ENCODE peak calls at places on chromosomes 5 and 9, in nine cellular contexts. One of them, this sample, is unnamed. For H3K27me3, the result is how much of the 10 kb centered on the place peaks cover.

GRCh38 chr5:152556779-152557178 is 151.7 kb upstream of the NMUR2 start:
- DNase-seq in stomach: no peak
- DNase-seq in fibroblast of lung: no peak
- DNase-seq in body of pancreas: peak
- DNase-seq in tibial artery: no peak
- DNase-seq in breast epithelium: no peak
- DNase-seq in CD4-positive, alpha-beta T cell: no peak
- DNase-seq in spleen: no peak
- DNase-seq in Caco-2: no peak
- DNase-seq in this sample: no peak

GRCh38 chr9:86298873-86299272 is 16.5 kb upstream of the ISCA1 start:
- DNase-seq in stomach: no peak
- DNase-seq in fibroblast of lung: no peak
- DNase-seq in body of pancreas: no peak
- DNase-seq in tibial artery: no peak
- DNase-seq in breast epithelium: no peak
- DNase-seq in CD4-positive, alpha-beta T cell: no peak
- DNase-seq in spleen: no peak
- DNase-seq in Caco-2: no peak
- DNase-seq in this sample: no peak

GRCh38 chr9:114811301-114811700 is 5.5 kb upstream of the TNFSF15 start:
- DNase-seq in stomach: peak
- DNase-seq in fibroblast of lung: peak
- DNase-seq in body of pancreas: peak
- DNase-seq in tibial artery: no peak
- DNase-seq in breast epithelium: no peak
- DNase-seq in CD4-positive, alpha-beta T cell: no peak
- DNase-seq in spleen: no peak
- DNase-seq in Caco-2: no peak
- DNase-seq in this sample: no peak

GRCh38 chr5:127373858-127374491 is 83.4 kb downstream of the MEGF10 start:
- DNase-seq in stomach: no peak
- DNase-seq in fibroblast of lung: no peak
- DNase-seq in body of pancreas: no peak
- DNase-seq in tibial artery: no peak
- DNase-seq in breast epithelium: no peak
- DNase-seq in CD4-positive, alpha-beta T cell: no peak
- DNase-seq in spleen: no peak
- DNase-seq in Caco-2: no peak
- DNase-seq in this sample: no peak

GRCh38 chr5:175542966-175543235 is 64.5 kb downstream of the SFXN1 start:
- DNase-seq in stomach: no peak
- DNase-seq in fibroblast of lung: no peak
- DNase-seq in body of pancreas: no peak
- DNase-seq in tibial artery: no peak
- DNase-seq in breast epithelium: no peak
- DNase-seq in CD4-positive, alpha-beta T cell: no peak
- DNase-seq in spleen: no peak
- DNase-seq in Caco-2: no peak
- DNase-seq in this sample: no peak

GRCh38 chr5:2029206-2029605 is 146.5 kb upstream of the IRX4 start:
- DNase-seq in stomach: no peak
- DNase-seq in fibroblast of lung: no peak
- DNase-seq in body of pancreas: peak
- DNase-seq in tibial artery: no peak
- DNase-seq in breast epithelium: no peak
- DNase-seq in CD4-positive, alpha-beta T cell: no peak
- DNase-seq in spleen: no peak
- DNase-seq in Caco-2: no peak
- DNase-seq in this sample: no peak

GRCh38 chr5:131394128-131394527 is 130.3 kb downstream of the CDC42SE2 start:
- DNase-seq in stomach: peak
- DNase-seq in fibroblast of lung: peak
- DNase-seq in body of pancreas: peak
- DNase-seq in tibial artery: no peak
- DNase-seq in breast epithelium: no peak
- DNase-seq in CD4-positive, alpha-beta T cell: peak
- DNase-seq in spleen: no peak
- DNase-seq in Caco-2: no peak
- DNase-seq in this sample: no peak

GRCh38 chr5:14364576-14365472 is 216.8 kb upstream of the OTULINL start:
- DNase-seq in stomach: peak
- DNase-seq in fibroblast of lung: no peak
- DNase-seq in body of pancreas: peak
- DNase-seq in tibial artery: no peak
- DNase-seq in breast epithelium: no peak
- DNase-seq in CD4-positive, alpha-beta T cell: no peak
- DNase-seq in spleen: no peak
- DNase-seq in Caco-2: peak
- DNase-seq in this sample: no peak

GRCh38 chr5:124512236-124512635 is 234.2 kb downstream of the ZNF608 start:
- DNase-seq in stomach: no peak
- DNase-seq in fibroblast of lung: peak
- DNase-seq in body of pancreas: no peak
- DNase-seq in tibial artery: no peak
- DNase-seq in breast epithelium: no peak
- DNase-seq in CD4-positive, alpha-beta T cell: no peak
- DNase-seq in spleen: no peak
- DNase-seq in Caco-2: no peak
- DNase-seq in this sample: no peak

GRCh38 chr5:1204693-1205242 is 3.4 kb downstream of the SLC6A19 start:
- DNase-seq in stomach: no peak
- DNase-seq in fibroblast of lung: peak
- DNase-seq in body of pancreas: peak
- DNase-seq in tibial artery: no peak
- DNase-seq in breast epithelium: no peak
- DNase-seq in CD4-positive, alpha-beta T cell: no peak
- DNase-seq in spleen: no peak
- DNase-seq in Caco-2: peak
- DNase-seq in this sample: no peak

GRCh38 chr5:173493040-173493439 is 123.4 kb downstream of the BOD1 start:
- DNase-seq in stomach: no peak
- DNase-seq in fibroblast of lung: no peak
- DNase-seq in body of pancreas: no peak
- DNase-seq in tibial artery: peak
- DNase-seq in breast epithelium: no peak
- DNase-seq in CD4-positive, alpha-beta T cell: no peak
- DNase-seq in spleen: no peak
- DNase-seq in Caco-2: no peak
- DNase-seq in this sample: no peak

GRCh38 chr5:142685418-142686209 is at the start of gene FGF1:
- DNase-seq in stomach: no peak
- DNase-seq in fibroblast of lung: peak
- DNase-seq in body of pancreas: no peak
- DNase-seq in tibial artery: peak
- DNase-seq in breast epithelium: peak
- DNase-seq in CD4-positive, alpha-beta T cell: no peak
- DNase-seq in spleen: no peak
- DNase-seq in Caco-2: no peak
- DNase-seq in this sample: no peak

GRCh38 chr9:136949817-136950655 is 2.0 kb upstream of the LCN12 start:
- DNase-seq in stomach: peak
- DNase-seq in fibroblast of lung: peak
- DNase-seq in body of pancreas: peak
- DNase-seq in tibial artery: peak
- DNase-seq in breast epithelium: peak
- DNase-seq in CD4-positive, alpha-beta T cell: peak
- DNase-seq in spleen: peak
- DNase-seq in Caco-2: peak
- DNase-seq in this sample: peak
- TF ChIP-seq CTCF in stomach: no peak
- TF ChIP-seq CTCF in fibroblast of lung: no peak
- TF ChIP-seq CTCF in body of pancreas: no peak
- TF ChIP-seq CTCF in tibial artery: peak
- TF ChIP-seq CTCF in breast epithelium: peak
- TF ChIP-seq CTCF in CD4-positive, alpha-beta T cell: peak
- TF ChIP-seq CTCF in spleen: peak
- TF ChIP-seq CTCF in Caco-2: peak
- TF ChIP-seq CTCF in this sample: peak

GRCh38 chr9:131804826-131805225 is 65.0 kb upstream of the RAPGEF1 start:
- DNase-seq in stomach: no peak
- DNase-seq in fibroblast of lung: no peak
- DNase-seq in body of pancreas: no peak
- DNase-seq in tibial artery: no peak
- DNase-seq in breast epithelium: no peak
- DNase-seq in CD4-positive, alpha-beta T cell: no peak
- DNase-seq in spleen: no peak
- DNase-seq in Caco-2: no peak
- DNase-seq in this sample: no peak
- H3K27me3 ChIP-seq in stomach: half or more
- H3K27me3 ChIP-seq in fibroblast of lung: under half
- H3K27me3 ChIP-seq in body of pancreas: under half
- H3K27me3 ChIP-seq in tibial artery: half or more
- H3K27me3 ChIP-seq in breast epithelium: under half
- H3K27me3 ChIP-seq in CD4-positive, alpha-beta T cell: under half
- H3K27me3 ChIP-seq in spleen: under half
- H3K27me3 ChIP-seq in Caco-2: under half
- H3K27me3 ChIP-seq in this sample: under half

GRCh38 chr9:98488578-98489312 is 220.0 kb downstream of the GABBR2 start:
- DNase-seq in stomach: no peak
- DNase-seq in fibroblast of lung: peak
- DNase-seq in body of pancreas: no peak
- DNase-seq in tibial artery: no peak
- DNase-seq in breast epithelium: no peak
- DNase-seq in CD4-positive, alpha-beta T cell: no peak
- DNase-seq in spleen: no peak
- DNase-seq in Caco-2: no peak
- DNase-seq in this sample: no peak
- TF ChIP-seq CTCF in stomach: no peak
- TF ChIP-seq CTCF in fibroblast of lung: peak
- TF ChIP-seq CTCF in body of pancreas: no peak
- TF ChIP-seq CTCF in tibial artery: no peak
- TF ChIP-seq CTCF in breast epithelium: no peak
- TF ChIP-seq CTCF in CD4-positive, alpha-beta T cell: no peak
- TF ChIP-seq CTCF in spleen: no peak
- TF ChIP-seq CTCF in Caco-2: no peak
- TF ChIP-seq CTCF in this sample: no peak

GRCh38 chr9:129485140-129485758 is 135.7 kb downstream of the C9orf50 start:
- DNase-seq in stomach: no peak
- DNase-seq in fibroblast of lung: no peak
- DNase-seq in body of pancreas: no peak
- DNase-seq in tibial artery: no peak
- DNase-seq in breast epithelium: no peak
- DNase-seq in CD4-positive, alpha-beta T cell: no peak
- DNase-seq in spleen: no peak
- DNase-seq in Caco-2: no peak
- DNase-seq in this sample: no peak
- H3K27me3 ChIP-seq in stomach: under half
- H3K27me3 ChIP-seq in fibroblast of lung: under half
- H3K27me3 ChIP-seq in body of pancreas: under half
- H3K27me3 ChIP-seq in tibial artery: under half
- H3K27me3 ChIP-seq in breast epithelium: under half
- H3K27me3 ChIP-seq in CD4-positive, alpha-beta T cell: under half
- H3K27me3 ChIP-seq in spleen: under half
- H3K27me3 ChIP-seq in Caco-2: under half
- H3K27me3 ChIP-seq in this sample: under half

GRCh38 chr5:181043285-181044092 is 3.4 kb downstream of the BTNL9 start:
- DNase-seq in stomach: no peak
- DNase-seq in fibroblast of lung: no peak
- DNase-seq in body of pancreas: no peak
- DNase-seq in tibial artery: no peak
- DNase-seq in breast epithelium: no peak
- DNase-seq in CD4-positive, alpha-beta T cell: no peak
- DNase-seq in spleen: peak
- DNase-seq in Caco-2: no peak
- DNase-seq in this sample: peak
- TF ChIP-seq CTCF in stomach: no peak
- TF ChIP-seq CTCF in fibroblast of lung: no peak
- TF ChIP-seq CTCF in body of pancreas: no peak
- TF ChIP-seq CTCF in tibial artery: no peak
- TF ChIP-seq CTCF in breast epithelium: no peak
- TF ChIP-seq CTCF in CD4-positive, alpha-beta T cell: no peak
- TF ChIP-seq CTCF in spleen: no peak
- TF ChIP-seq CTCF in Caco-2: peak
- TF ChIP-seq CTCF in this sample: no peak

GRCh38 chr9:77725051-77725702 is 77.1 kb upstream of the GNA14 start:
- DNase-seq in stomach: no peak
- DNase-seq in fibroblast of lung: no peak
- DNase-seq in body of pancreas: no peak
- DNase-seq in tibial artery: no peak
- DNase-seq in breast epithelium: no peak
- DNase-seq in CD4-positive, alpha-beta T cell: no peak
- DNase-seq in spleen: no peak
- DNase-seq in Caco-2: no peak
- DNase-seq in this sample: no peak

GRCh38 chr9:77729177-77729576 is 81.1 kb upstream of the GNA14 start:
- DNase-seq in stomach: no peak
- DNase-seq in fibroblast of lung: no peak
- DNase-seq in body of pancreas: no peak
- DNase-seq in tibial artery: no peak
- DNase-seq in breast epithelium: no peak
- DNase-seq in CD4-positive, alpha-beta T cell: no peak
- DNase-seq in spleen: no peak
- DNase-seq in Caco-2: no peak
- DNase-seq in this sample: no peak

GRCh38 chr9:77725820-77726219 is 77.7 kb upstream of the GNA14 start:
- DNase-seq in stomach: no peak
- DNase-seq in fibroblast of lung: no peak
- DNase-seq in body of pancreas: no peak
- DNase-seq in tibial artery: no peak
- DNase-seq in breast epithelium: no peak
- DNase-seq in CD4-positive, alpha-beta T cell: no peak
- DNase-seq in spleen: no peak
- DNase-seq in Caco-2: no peak
- DNase-seq in this sample: no peak

GRCh38 chr9:77726814-77727213 is 78.7 kb upstream of the GNA14 start:
- DNase-seq in stomach: no peak
- DNase-seq in fibroblast of lung: no peak
- DNase-seq in body of pancreas: no peak
- DNase-seq in tibial artery: no peak
- DNase-seq in breast epithelium: no peak
- DNase-seq in CD4-positive, alpha-beta T cell: no peak
- DNase-seq in spleen: no peak
- DNase-seq in Caco-2: no peak
- DNase-seq in this sample: no peak

GRCh38 chr9:77726289-77726688 is 78.2 kb upstream of the GNA14 start:
- DNase-seq in stomach: no peak
- DNase-seq in fibroblast of lung: peak
- DNase-seq in body of pancreas: no peak
- DNase-seq in tibial artery: no peak
- DNase-seq in breast epithelium: no peak
- DNase-seq in CD4-positive, alpha-beta T cell: no peak
- DNase-seq in spleen: no peak
- DNase-seq in Caco-2: no peak
- DNase-seq in this sample: no peak
- H3K27me3 ChIP-seq in stomach: under half
- H3K27me3 ChIP-seq in fibroblast of lung: under half
- H3K27me3 ChIP-seq in body of pancreas: under half
- H3K27me3 ChIP-seq in tibial artery: under half
- H3K27me3 ChIP-seq in breast epithelium: under half
- H3K27me3 ChIP-seq in CD4-positive, alpha-beta T cell: under half
- H3K27me3 ChIP-seq in spleen: under half
- H3K27me3 ChIP-seq in Caco-2: under half
- H3K27me3 ChIP-seq in this sample: under half

This sample was measured in right atrium auricular region.